ENCODE peak calls at places on chromosome 14, in five cellular contexts. One of them, this sample, is unnamed.

GRCh38 chr14:42665083-42665482 is 1058.4 kb downstream of the LRFN5 start:
- DNase-seq in OCI-LY7: no peak
- DNase-seq in AG04450: no peak
- DNase-seq in ovary: no peak
- DNase-seq in stomach: no peak
- DNase-seq in this sample: peak

GRCh38 chr14:56731187-56731586 is 79.1 kb downstream of the OTX2 start:
- DNase-seq in OCI-LY7: no peak
- DNase-seq in ovary: no peak
- DNase-seq in AG04450: no peak
- DNase-seq in stomach: no peak
- DNase-seq in this sample: no peak

GRCh38 chr14:30977752-30978151 is 47.7 kb upstream of the AP4S1 start:
- DNase-seq in OCI-LY7: no peak
- DNase-seq in AG04450: no peak
- DNase-seq in stomach: no peak
- DNase-seq in ovary: no peak
- DNase-seq in this sample: no peak

GRCh38 chr14:42854061-42854460 is 1247.4 kb downstream of the LRFN5 start:
- DNase-seq in ovary: no peak
- DNase-seq in AG04450: peak
- DNase-seq in OCI-LY7: no peak
- DNase-seq in stomach: no peak
- DNase-seq in this sample: no peak

GRCh38 chr14:93537962-93538361 is 107.2 kb downstream of the UNC79 start:
- DNase-seq in ovary: no peak
- DNase-seq in stomach: no peak
- DNase-seq in OCI-LY7: no peak
- DNase-seq in AG04450: no peak
- DNase-seq in this sample: no peak

GRCh38 chr14:77011226-77011762 is 17.2 kb downstream of the IRF2BPL start:
- DNase-seq in stomach: peak
- DNase-seq in AG04450: no peak
- DNase-seq in ovary: no peak
- DNase-seq in OCI-LY7: no peak
- DNase-seq in this sample: no peak

GRCh38 chr14:64035143-64035542 is 182.3 kb downstream of the SYNE2 start:
- DNase-seq in stomach: no peak
- DNase-seq in AG04450: peak
- DNase-seq in ovary: no peak
- DNase-seq in OCI-LY7: no peak
- DNase-seq in this sample: no peak

GRCh38 chr14:32761381-32761968 is 177.2 kb upstream of the NPAS3 start:
- DNase-seq in stomach: no peak
- DNase-seq in ovary: no peak
- DNase-seq in OCI-LY7: no peak
- DNase-seq in AG04450: no peak
- DNase-seq in this sample: no peak

GRCh38 chr14:23056956-23057756 is at the start of gene CDH24:
- DNase-seq in ovary: peak
- DNase-seq in stomach: peak
- DNase-seq in AG04450: no peak
- DNase-seq in OCI-LY7: peak
- DNase-seq in this sample: peak

GRCh38 chr14:64990291-64990690 is 3.6 kb downstream of the FNTB start:
- DNase-seq in OCI-LY7: no peak
- DNase-seq in AG04450: no peak
- DNase-seq in ovary: no peak
- DNase-seq in stomach: no peak
- DNase-seq in this sample: peak

GRCh38 chr14:73237786-73238261 is 518 bp downstream of the PAPLN start:
- DNase-seq in stomach: no peak
- DNase-seq in AG04450: no peak
- DNase-seq in OCI-LY7: no peak
- DNase-seq in ovary: no peak
- DNase-seq in this sample: no peak

GRCh38 chr14:62691613-62692489 is 353.4 kb downstream of the KCNH5 start:
- DNase-seq in stomach: peak
- DNase-seq in OCI-LY7: no peak
- DNase-seq in ovary: peak
- DNase-seq in AG04450: peak
- DNase-seq in this sample: no peak

GRCh38 chr14:41605550-41606248 is 977 bp upstream of the LRFN5 start:
- DNase-seq in OCI-LY7: no peak
- DNase-seq in stomach: no peak
- DNase-seq in ovary: no peak
- DNase-seq in AG04450: no peak
- DNase-seq in this sample: no peak

GRCh38 chr14:22218729-22219128 is 370.3 kb downstream of the DAD1 start:
- DNase-seq in stomach: no peak
- DNase-seq in AG04450: no peak
- DNase-seq in ovary: no peak
- DNase-seq in OCI-LY7: peak
- DNase-seq in this sample: peak

GRCh38 chr14:64929003-64929337 is 13.6 kb downstream of the GPX2 start:
- DNase-seq in ovary: no peak
- DNase-seq in AG04450: no peak
- DNase-seq in stomach: no peak
- DNase-seq in OCI-LY7: no peak
- DNase-seq in this sample: no peak

GRCh38 chr14:38065101-38065762 is 142.5 kb upstream of the SSTR1 start:
- DNase-seq in ovary: no peak
- DNase-seq in AG04450: no peak
- DNase-seq in stomach: no peak
- DNase-seq in OCI-LY7: peak
- DNase-seq in this sample: peak

GRCh38 chr14:100789460-100790417 is 36.2 kb upstream of the MEG3 start:
- DNase-seq in ovary: no peak
- DNase-seq in OCI-LY7: no peak
- DNase-seq in AG04450: no peak
- DNase-seq in stomach: no peak
- DNase-seq in this sample: no peak

GRCh38 chr14:56976211-56976610 is 165.9 kb upstream of the OTX2 start:
- DNase-seq in ovary: no peak
- DNase-seq in stomach: no peak
- DNase-seq in AG04450: no peak
- DNase-seq in OCI-LY7: no peak
- DNase-seq in this sample: no peak

GRCh38 chr14:90717916-90718315 is 98.3 kb downstream of the TTC7B start:
- DNase-seq in OCI-LY7: no peak
- DNase-seq in AG04450: no peak
- DNase-seq in stomach: no peak
- DNase-seq in ovary: no peak
- DNase-seq in this sample: no peak

GRCh38 chr14:34218866-34219265 is 243.2 kb downstream of the SPTSSA start:
- DNase-seq in stomach: no peak
- DNase-seq in OCI-LY7: no peak
- DNase-seq in ovary: no peak
- DNase-seq in AG04450: no peak
- DNase-seq in this sample: no peak

GRCh38 chr14:74141703-74142102 is 56.9 kb downstream of the LIN52 start:
- DNase-seq in AG04450: no peak
- DNase-seq in stomach: no peak
- DNase-seq in OCI-LY7: no peak
- DNase-seq in ovary: no peak
- DNase-seq in this sample: no peak

GRCh38 chr14:102421366-102422057 is 58.8 kb downstream of the TECPR2 start:
- DNase-seq in stomach: no peak
- DNase-seq in OCI-LY7: no peak
- DNase-seq in ovary: no peak
- DNase-seq in AG04450: no peak
- DNase-seq in this sample: no peak

GRCh38 chr14:59435987-59436386 is 29.2 kb downstream of the GPR135 start:
- DNase-seq in OCI-LY7: no peak
- DNase-seq in stomach: no peak
- DNase-seq in ovary: no peak
- DNase-seq in AG04450: no peak
- DNase-seq in this sample: no peak

GRCh38 chr14:57066887-57067513 is 201.7 kb downstream of the EXOC5 start:
- DNase-seq in AG04450: no peak
- DNase-seq in stomach: peak
- DNase-seq in OCI-LY7: peak
- DNase-seq in ovary: peak
- DNase-seq in this sample: peak

GRCh38 chr14:76836029-76836630 is 9.9 kb downstream of the LRRC74A start:
- DNase-seq in ovary: peak
- DNase-seq in stomach: no peak
- DNase-seq in OCI-LY7: no peak
- DNase-seq in AG04450: no peak
- DNase-seq in this sample: no peak

GRCh38 chr14:77238996-77239395 is 32.0 kb downstream of the NGB start:
- DNase-seq in OCI-LY7: no peak
- DNase-seq in AG04450: no peak
- DNase-seq in stomach: no peak
- DNase-seq in ovary: no peak
- DNase-seq in this sample: no peak

GRCh38 chr14:57009585-57010515 is 199.6 kb upstream of the OTX2 start:
- DNase-seq in AG04450: no peak
- DNase-seq in stomach: no peak
- DNase-seq in ovary: no peak
- DNase-seq in OCI-LY7: no peak
- DNase-seq in this sample: no peak

GRCh38 chr14:45491914-45492313 is 238.9 kb upstream of the MIS18BP1 start:
- DNase-seq in OCI-LY7: no peak
- DNase-seq in AG04450: no peak
- DNase-seq in stomach: peak
- DNase-seq in ovary: no peak
- DNase-seq in this sample: no peak

GRCh38 chr14:75885829-75886228 is 96.0 kb downstream of the TGFB3 start:
- DNase-seq in stomach: no peak
- DNase-seq in ovary: no peak
- DNase-seq in OCI-LY7: no peak
- DNase-seq in AG04450: no peak
- DNase-seq in this sample: no peak

GRCh38 chr14:24312736-24313507 is 1.6 kb downstream of the LTB4R start:
- DNase-seq in AG04450: no peak
- DNase-seq in ovary: no peak
- DNase-seq in stomach: no peak
- DNase-seq in OCI-LY7: peak
- DNase-seq in this sample: peak

DNA sequence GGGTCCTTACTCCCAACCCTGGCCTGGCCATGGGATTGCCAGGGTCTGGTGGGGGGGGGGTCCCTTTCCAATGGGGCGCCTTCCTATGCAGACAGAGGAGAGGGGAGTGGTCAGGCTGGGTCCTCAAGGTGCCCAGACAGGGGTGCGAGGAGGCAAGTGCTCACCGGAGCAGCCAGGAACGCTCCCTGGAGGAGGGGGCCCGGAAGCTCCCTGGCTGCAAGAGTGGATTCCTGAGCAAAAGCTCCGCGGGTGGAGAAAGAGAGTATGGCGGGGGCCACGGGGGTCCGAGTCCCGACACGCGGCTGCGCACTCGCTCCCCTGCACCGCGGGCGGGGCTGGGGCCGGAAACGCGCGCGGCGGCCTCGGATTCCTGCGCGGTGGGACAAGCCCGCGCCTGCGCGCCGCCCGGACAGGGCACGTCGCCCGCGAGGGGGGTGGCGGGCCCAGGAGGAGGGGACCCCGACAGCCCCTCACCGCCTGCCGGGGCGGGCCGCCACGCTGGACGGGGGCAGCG is 27.7 kb upstream of the GPR132 start:
- DNase-seq in stomach: peak
- DNase-seq in AG04450: no peak
- DNase-seq in OCI-LY7: no peak
- DNase-seq in ovary: peak
- DNase-seq in this sample: peak
- H3K4me3 ChIP-seq in stomach: peak
- H3K4me3 ChIP-seq in AG04450: peak
- H3K4me3 ChIP-seq in OCI-LY7: no peak
- H3K4me3 ChIP-seq in ovary: peak
- H3K4me3 ChIP-seq in this sample: peak

GRCh38 chr14:79278286-79278797 is 933.0 kb downstream of the DIO2 start:
- DNase-seq in OCI-LY7: no peak
- DNase-seq in ovary: no peak
- DNase-seq in AG04450: no peak
- DNase-seq in stomach: no peak
- DNase-seq in this sample: no peak
- TF ChIP-seq CTCF in OCI-LY7: no peak
- TF ChIP-seq CTCF in ovary: no peak
- TF ChIP-seq CTCF in AG04450: no peak
- TF ChIP-seq CTCF in stomach: no peak
- TF ChIP-seq CTCF in this sample: no peak

GRCh38 chr14:68011629-68012028 is 192.1 kb downstream of the RAD51B start:
- DNase-seq in AG04450: no peak
- DNase-seq in ovary: no peak
- DNase-seq in stomach: no peak
- DNase-seq in OCI-LY7: no peak
- DNase-seq in this sample: no peak
- H3K4me3 ChIP-seq in AG04450: no peak
- H3K4me3 ChIP-seq in ovary: no peak
- H3K4me3 ChIP-seq in stomach: no peak
- H3K4me3 ChIP-seq in OCI-LY7: no peak
- H3K4me3 ChIP-seq in this sample: no peak

GRCh38 chr14:95452176-95452889 is 64.1 kb downstream of the SYNE3 start:
- DNase-seq in OCI-LY7: peak
- DNase-seq in stomach: no peak
- DNase-seq in ovary: no peak
- DNase-seq in AG04450: no peak
- DNase-seq in this sample: peak
- TF ChIP-seq CTCF in OCI-LY7: peak
- TF ChIP-seq CTCF in stomach: no peak
- TF ChIP-seq CTCF in ovary: no peak
- TF ChIP-seq CTCF in AG04450: peak
- TF ChIP-seq CTCF in this sample: peak

GRCh38 chr14:53152627-53152908 is 555 bp downstream of the DDHD1 start:
- DNase-seq in OCI-LY7: no peak
- DNase-seq in ovary: no peak
- DNase-seq in AG04450: no peak
- DNase-seq in stomach: no peak
- DNase-seq in this sample: no peak

GRCh38 chr14:53152909-53153701 is at the start of gene DDHD1:
- DNase-seq in OCI-LY7: peak
- DNase-seq in AG04450: no peak
- DNase-seq in ovary: peak
- DNase-seq in stomach: peak
- DNase-seq in this sample: peak

GRCh38 chr14:53151523-53151866 is 1.6 kb downstream of the DDHD1 start:
- DNase-seq in AG04450: no peak
- DNase-seq in ovary: no peak
- DNase-seq in OCI-LY7: no peak
- DNase-seq in stomach: no peak
- DNase-seq in this sample: no peak

GRCh38 chr14:53151867-53152626 is 1.1 kb downstream of the DDHD1 start:
- DNase-seq in ovary: peak
- DNase-seq in OCI-LY7: peak
- DNase-seq in stomach: peak
- DNase-seq in AG04450: no peak
- DNase-seq in this sample: peak

DNA sequence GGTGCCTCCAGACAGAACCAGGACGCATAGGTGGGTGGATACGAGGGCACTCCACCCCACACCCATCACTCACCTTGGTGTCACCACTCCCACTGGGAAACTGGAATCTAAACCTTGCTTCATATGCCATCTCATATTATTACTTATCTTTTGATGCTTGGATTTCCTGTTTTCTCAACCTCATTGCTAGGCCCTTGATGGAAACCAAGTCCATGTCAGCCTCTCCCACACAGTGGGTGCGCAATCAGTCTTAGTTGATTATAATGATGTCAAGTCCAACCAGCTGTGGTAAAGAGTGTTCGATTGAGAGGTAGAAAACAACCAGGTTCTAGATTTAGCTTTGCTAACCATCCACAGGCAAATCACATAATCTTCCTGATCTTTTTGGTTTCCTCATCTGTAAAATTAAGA is 584 bp upstream of the DDHD1 start:
- DNase-seq in AG04450: no peak
- DNase-seq in stomach: no peak
- DNase-seq in ovary: no peak
- DNase-seq in OCI-LY7: no peak
- DNase-seq in this sample: no peak
- H3K4me3 ChIP-seq in AG04450: peak
- H3K4me3 ChIP-seq in stomach: peak
- H3K4me3 ChIP-seq in ovary: peak
- H3K4me3 ChIP-seq in OCI-LY7: peak
- H3K4me3 ChIP-seq in this sample: peak

This sample was measured in GM12865.